ENCODE peak calls at places on chromosomes 13 and 19, in eight cellular contexts. O is lower leg skin, X is fibroblast of the aortic adventitia, M is body of pancreas, F is upper lobe of right lung, W is AG04450, N is lung, J is hepatocyte. V is an unnamed sample.

GRCh38 chr13:23960566-23961156 is 63.4 kb upstream of the C1QTNF9B start:
- DNase-seq in O (no peak), X (peak), J (peak), W (no peak), M (no peak), N (no peak), F (no peak), V (peak)

GRCh38 chr19:56111601-56112312 is 9.3 kb downstream of the ZNF787 start:
- DNase-seq in J (no peak), M (peak), W (no peak), F (peak), O (no peak), X (no peak), N (peak), V (no peak)

GRCh38 chr13:78022164-78022877 is 103.7 kb upstream of the EDNRB start:
- DNase-seq in N (no peak), W (peak), O (no peak), X (peak), M (no peak), J (no peak), F (no peak), V (peak)

GRCh38 chr13:64087624-64088023 is 2672.0 kb upstream of the PCDH20 start:
- DNase-seq in O (no peak), W (no peak), X (no peak), M (no peak), J (no peak), F (no peak), N (no peak), V (no peak)

GRCh38 chr13:104823709-104824108 is 1711.8 kb downstream of the EFNB2 start:
- DNase-seq in J (no peak), F (no peak), N (no peak), W (no peak), X (no peak), M (no peak), O (no peak), V (no peak)

GRCh38 chr19:11195169-11195568 is 2.2 kb downstream of the KANK2 start:
- DNase-seq in J (no peak), N (no peak), O (no peak), F (no peak), X (no peak), M (no peak), W (no peak), V (peak)

GRCh38 chr19:44653977-44654784 is 10.5 kb downstream of the PVR start:
- DNase-seq in W (no peak), J (peak), X (peak), M (peak), F (peak), O (peak), N (peak), V (peak)

GRCh38 chr13:49329831-49330545 is 82.3 kb downstream of the CDADC1 start:
- DNase-seq in N (no peak), M (no peak), O (no peak), W (no peak), J (no peak), X (no peak), F (no peak), V (no peak)

GRCh38 chr19:40603071-40603718 is 2.0 kb downstream of the LTBP4 start:
- DNase-seq in F (no peak), W (no peak), O (peak), X (peak), J (peak), M (no peak), N (no peak), V (peak)

GRCh38 chr13:40161931-40162330 is 504.5 kb downstream of the FOXO1 start:
- DNase-seq in X (no peak), O (no peak), M (no peak), N (no peak), F (no peak), W (no peak), J (no peak), V (no peak)

GRCh38 chr19:39555883-39556282 is 15.9 kb upstream of the EID2 start:
- DNase-seq in W (no peak), J (no peak), X (no peak), N (no peak), F (no peak), M (no peak), O (no peak), V (no peak)

GRCh38 chr13:111503905-111504695 is 183.7 kb downstream of the TEX29 start:
- DNase-seq in X (no peak), N (no peak), M (no peak), J (no peak), O (peak), W (no peak), F (no peak), V (no peak)

GRCh38 chr13:79492313-79492798 is 11.4 kb downstream of the NDFIP2 start:
- DNase-seq in O (no peak), X (peak), J (no peak), F (no peak), M (no peak), N (no peak), W (no peak), V (peak)

GRCh38 chr13:111513766-111514611 is 193.5 kb downstream of the TEX29 start:
- DNase-seq in F (no peak), N (no peak), M (no peak), O (peak), J (no peak), X (no peak), W (no peak), V (no peak)

GRCh38 chr13:113927661-113928581 is 46.0 kb downstream of the C13orf46 start:
- DNase-seq in J (peak), F (peak), X (peak), O (peak), M (no peak), W (peak), N (no peak), V (peak)

GRCh38 chr13:103190841-103191240 is 124.6 kb upstream of the SLC10A2 start:
- DNase-seq in X (no peak), M (no peak), J (no peak), F (no peak), W (no peak), O (no peak), N (no peak), V (no peak)

GRCh38 chr19:4174212-4174894 is 8.0 kb downstream of the SIRT6 start:
- DNase-seq in N (no peak), X (no peak), M (no peak), O (no peak), F (no peak), J (peak), W (no peak), V (no peak)
- H3K4me3 ChIP-seq in N (no peak), X (no peak), M (no peak), O (no peak), F (no peak), J (no peak), W (no peak), V (no peak)

DNA sequence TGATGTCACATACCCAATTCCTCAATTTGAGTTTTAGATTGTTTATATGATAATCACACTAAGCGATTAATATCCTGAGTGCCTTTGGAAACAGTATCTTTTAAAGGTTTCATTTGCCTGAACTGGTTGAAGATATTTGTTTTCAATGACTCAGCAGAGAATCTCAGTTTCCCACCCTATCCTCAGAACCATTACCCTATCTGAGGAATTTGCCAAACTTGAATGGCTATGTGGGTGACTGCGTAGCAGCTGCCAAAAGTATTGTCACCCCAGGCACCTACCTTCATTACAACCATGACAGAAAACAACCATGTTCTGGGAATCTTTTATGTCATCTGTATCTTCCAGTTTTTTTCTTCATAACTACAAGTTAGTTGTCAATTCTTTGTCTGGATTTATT is 440.1 kb upstream of the NBEA start:
- DNase-seq in X (no peak), W (no peak), F (no peak), M (no peak), J (no peak), O (no peak), N (no peak), V (no peak)
- TF ChIP-seq CTCF in X (no peak), W (no peak), F (no peak), M (no peak), J (no peak), O (no peak), N (no peak), V (no peak)

DNA sequence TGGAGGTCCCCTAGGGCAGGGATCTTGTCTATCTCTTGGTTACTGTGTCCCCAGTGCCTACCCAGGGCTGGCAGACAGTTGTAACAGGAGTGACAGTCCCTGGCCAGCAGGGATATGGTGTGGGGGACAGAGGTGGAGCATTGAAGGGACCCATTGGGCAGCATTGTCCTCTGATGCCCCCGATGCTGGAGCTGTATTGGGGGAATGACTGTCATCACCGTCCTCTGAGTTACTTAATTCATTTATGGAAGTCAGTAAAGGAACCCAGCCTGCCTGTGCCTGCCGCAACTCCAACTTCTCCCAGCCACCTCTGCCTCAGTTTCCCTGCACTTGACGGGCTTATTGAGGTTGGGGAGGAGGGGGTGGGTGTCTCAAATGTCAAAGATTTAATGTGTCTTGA is 1.1 kb upstream of the KLF2 start:
- DNase-seq in M (no peak), F (no peak), W (no peak), N (no peak), O (no peak), X (no peak), J (no peak), V (no peak)
- H3K4me3 ChIP-seq in M (no peak), F (no peak), W (no peak), N (no peak), O (no peak), X (no peak), J (no peak), V (no peak)

GRCh38 chr19:13039211-13039789 is 44.0 kb downstream of the NFIX start:
- DNase-seq in O (no peak), J (no peak), F (no peak), X (no peak), W (no peak), M (no peak), N (no peak), V (no peak)

GRCh38 chr19:13040232-13040915 is 45.1 kb downstream of the NFIX start:
- DNase-seq in F (no peak), M (no peak), X (peak), N (no peak), J (no peak), W (no peak), O (no peak), V (no peak)

GRCh38 chr19:13037161-13037560 is 41.9 kb downstream of the NFIX start:
- DNase-seq in N (no peak), F (no peak), O (no peak), M (no peak), W (no peak), J (no peak), X (peak), V (peak)

GRCh38 chr19:13037718-13038117 is 42.4 kb downstream of the NFIX start:
- DNase-seq in M (no peak), X (no peak), O (no peak), F (no peak), J (no peak), W (no peak), N (no peak), V (no peak)

GRCh38 chr19:13038306-13039210 is 43.3 kb downstream of the NFIX start:
- DNase-seq in O (no peak), W (no peak), F (no peak), N (no peak), M (no peak), J (no peak), X (no peak), V (no peak)
- TF ChIP-seq CTCF in O (no peak), W (no peak), F (no peak), N (no peak), M (no peak), J (no peak), X (no peak), V (no peak)

DNA sequence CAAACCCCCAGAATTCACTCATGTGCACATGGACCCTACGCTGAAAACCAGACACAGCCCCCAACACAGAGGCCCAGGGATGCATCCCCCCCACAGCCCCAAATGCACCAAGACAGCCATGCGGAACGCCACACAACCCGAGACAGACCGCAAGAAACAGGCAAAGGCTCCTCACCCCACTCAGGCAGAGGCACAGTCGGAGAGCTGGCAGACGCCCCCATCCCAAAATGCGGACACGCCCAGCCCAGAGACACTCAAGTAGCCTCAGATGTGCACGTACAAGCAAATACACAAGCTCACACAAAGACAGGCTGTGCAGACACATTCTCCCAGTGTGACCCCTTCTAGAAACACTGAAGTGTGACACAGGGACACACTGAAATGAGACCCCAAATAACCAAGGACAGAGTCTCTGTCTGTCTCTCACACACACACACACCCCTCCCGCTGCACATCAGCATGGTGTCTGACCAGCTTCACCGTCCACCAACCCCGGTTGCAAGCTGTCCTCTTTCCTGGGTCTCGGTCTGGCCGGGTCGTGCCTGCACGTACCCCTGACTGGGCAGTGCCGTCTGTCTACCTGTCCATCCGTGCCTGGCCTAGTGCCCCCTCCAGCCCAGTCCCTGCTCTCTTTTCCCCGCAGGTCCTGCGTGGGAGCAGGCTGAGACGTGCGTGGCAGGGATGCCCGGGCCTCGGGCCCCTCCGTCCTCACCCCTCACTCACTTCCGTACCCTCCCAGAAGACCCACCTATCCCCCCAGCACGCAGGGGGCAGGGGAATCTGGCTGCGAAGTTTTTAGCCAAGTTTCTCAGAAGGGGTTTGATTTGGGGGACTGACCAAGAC is 16.1 kb downstream of the ERFL start:
- DNase-seq in W (no peak), X (no peak), J (no peak), F (no peak), N (no peak), O (no peak), M (no peak), V (no peak)
- H3K4me3 ChIP-seq in W (no peak), X (no peak), J (no peak), F (no peak), N (no peak), O (no peak), M (no peak), V (no peak)

GRCh38 chr19:18520848-18521691 is 800 bp downstream of the ELL start:
- DNase-seq in O (no peak), J (peak), N (peak), M (no peak), X (no peak), W (no peak), F (peak), V (no peak)

GRCh38 chr19:18523841-18524240 is 2.0 kb upstream of the ELL start:
- DNase-seq in F (no peak), W (no peak), O (no peak), M (no peak), X (no peak), N (no peak), J (no peak), V (no peak)

GRCh38 chr19:18519962-18520847 is 1.7 kb downstream of the ELL start:
- DNase-seq in F (peak), O (peak), M (peak), J (peak), W (peak), N (peak), X (peak), V (peak)

GRCh38 chr19:18522124-18522861 is 423 bp upstream of the ELL start:
- DNase-seq in X (peak), F (peak), W (peak), N (peak), M (peak), J (peak), O (peak), V (peak)

DNA sequence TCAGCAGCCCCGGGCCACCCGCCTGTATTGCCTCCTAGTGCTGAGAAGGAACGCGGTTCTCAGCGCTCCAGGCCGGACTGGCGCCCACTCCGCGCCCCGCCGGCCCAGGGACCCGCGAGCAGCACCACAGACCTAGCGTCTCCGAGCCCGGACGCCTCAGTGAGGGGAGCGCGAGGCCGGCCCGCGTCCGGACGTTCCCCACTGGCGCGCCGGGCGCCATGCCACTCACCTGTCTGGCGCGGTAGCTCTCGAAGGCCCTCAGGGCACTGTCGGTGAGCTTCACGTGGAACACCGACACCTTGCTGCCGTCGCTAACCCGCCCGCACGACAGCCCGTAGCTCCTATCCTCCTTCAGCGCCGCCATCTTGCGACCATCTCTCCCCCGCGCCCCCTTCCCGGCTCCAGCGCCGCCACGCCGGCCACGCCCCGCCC is at the start of gene ELL:
- DNase-seq in W (no peak), X (no peak), F (no peak), N (no peak), M (no peak), O (no peak), J (no peak), V (no peak)
- TF ChIP-seq CTCF in W (no peak), X (no peak), F (no peak), N (no peak), M (peak), O (no peak), J (no peak), V (no peak)

DNA sequence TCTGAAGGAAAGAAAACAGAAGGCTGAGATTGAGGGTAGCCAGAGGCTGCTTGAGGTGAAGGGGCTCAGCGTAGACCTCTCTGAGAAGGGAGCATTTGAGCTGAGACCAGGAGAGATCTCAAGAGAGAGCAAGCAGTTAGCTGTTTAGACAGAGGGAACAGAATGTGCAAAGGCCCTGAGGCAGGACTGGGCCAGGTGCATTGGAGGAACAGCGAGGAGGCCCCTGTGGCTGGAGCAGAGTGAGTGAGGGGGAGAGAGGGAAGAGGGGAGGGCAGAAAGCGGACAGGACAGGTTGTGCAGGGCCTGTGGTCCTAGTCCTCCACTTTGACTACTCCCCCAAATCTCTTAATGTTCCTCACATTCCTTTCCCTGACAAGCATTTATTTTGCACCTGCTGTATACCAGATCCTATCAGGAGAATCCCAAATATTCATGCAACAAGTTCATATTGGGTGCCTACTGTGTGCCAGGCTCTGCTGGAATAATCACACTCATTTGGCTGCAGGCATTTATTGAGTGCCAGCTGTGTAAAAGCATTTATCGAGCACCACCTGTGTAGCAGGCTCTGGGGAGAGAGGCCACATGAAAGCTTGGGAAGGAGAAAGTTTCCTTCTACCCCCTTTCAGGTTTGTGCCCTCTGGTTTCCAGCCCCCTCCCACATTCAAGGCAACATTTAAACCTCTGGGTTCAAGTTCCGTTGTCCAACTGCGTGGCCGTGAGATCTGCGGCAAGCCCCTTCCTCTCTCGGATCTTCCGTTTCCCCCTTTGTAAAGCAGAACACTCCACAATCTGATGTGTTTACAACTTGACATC is 36.5 kb downstream of the NFIC start:
- DNase-seq in W (no peak), J (no peak), X (no peak), M (no peak), F (no peak), N (no peak), O (no peak), V (no peak)
- H3K4me3 ChIP-seq in W (no peak), J (no peak), X (no peak), M (no peak), F (peak), N (no peak), O (no peak), V (no peak)

DNA sequence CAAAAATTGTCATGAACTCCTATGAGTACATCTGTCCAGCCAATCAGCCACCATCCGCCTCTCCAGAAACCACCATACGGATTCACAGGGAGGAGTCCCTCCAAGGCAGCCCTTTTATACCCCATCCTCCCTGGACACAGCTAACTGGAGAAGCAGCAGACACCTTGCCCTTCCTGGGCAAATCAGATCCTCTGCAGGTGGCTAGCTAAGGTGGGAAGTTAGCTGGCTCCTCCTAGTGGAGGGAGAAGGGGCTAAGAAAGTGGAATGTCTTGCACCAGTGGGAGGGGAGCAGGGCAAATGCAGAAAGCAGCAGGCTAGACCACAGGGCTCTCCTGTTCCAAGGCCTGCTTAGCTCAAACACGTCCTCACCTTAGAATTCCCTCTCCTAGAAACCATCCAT is 46.2 kb upstream of the UQCRFS1 start:
- DNase-seq in J (no peak), M (no peak), N (no peak), X (peak), O (peak), W (no peak), F (no peak), V (no peak)
- TF ChIP-seq CTCF in J (peak), M (no peak), N (no peak), X (peak), O (no peak), W (no peak), F (no peak), V (peak)

GRCh38 chr13:50353651-50354415 is 338.6 kb downstream of the KCNRG start:
- DNase-seq in X (peak), O (no peak), W (peak), M (no peak), N (no peak), F (no peak), J (peak), V (peak)
- H3K4me3 ChIP-seq in X (no peak), O (no peak), W (no peak), M (no peak), N (no peak), F (no peak), J (no peak), V (no peak)

V was measured in cardiac fibroblast.